ENCODE peak calls at places on chromosomes 16 and 17, in five cellular contexts. Q, K, A, Y and U are unnamed samples.

GRCh38 chr17:72344613-72345012 is 223.8 kb downstream of the SOX9 start:
- DNase-seq in Q (no peak), K (no peak), A (no peak), Y (no peak), U (no peak)

GRCh38 chr16:81451753-81452680 is 7.4 kb downstream of the CMIP start:
- DNase-seq in Q (peak), K (no peak), A (no peak), Y (peak), U (no peak)

GRCh38 chr17:2850991-2851390 is 54.8 kb downstream of the RAP1GAP2 start:
- DNase-seq in Q (no peak), K (no peak), A (no peak), Y (no peak), U (no peak)

GRCh38 chr17:55660171-55660886 is 62.3 kb downstream of the TMEM100 start:
- DNase-seq in Q (no peak), K (no peak), A (peak), Y (peak), U (no peak)

GRCh38 chr16:4513881-4514280 is 24.7 kb downstream of the CDIP1 start:
- DNase-seq in Q (no peak), K (no peak), A (no peak), Y (no peak), U (no peak)

GRCh38 chr17:21304091-21304490 is 19.6 kb downstream of the MAP2K3 start:
- DNase-seq in Q (peak), K (no peak), A (no peak), Y (no peak), U (no peak)

GRCh38 chr16:4491898-4492297 is 15.7 kb downstream of the HMOX2 start:
- DNase-seq in Q (no peak), K (no peak), A (no peak), Y (no peak), U (no peak)

GRCh38 chr16:75068632-75069031 is 47.9 kb downstream of the LDHD start:
- DNase-seq in Q (no peak), K (no peak), A (no peak), Y (no peak), U (no peak)

GRCh38 chr17:21816592-21817567 is 124.6 kb downstream of the KCNJ18 start:
- DNase-seq in Q (no peak), K (no peak), A (no peak), Y (no peak), U (no peak)

GRCh38 chr16:68265078-68265925 is 976 bp downstream of the SLC7A6 start:
- DNase-seq in Q (peak), K (no peak), A (peak), Y (peak), U (no peak)

GRCh38 chr17:30933966-30934365 is 12.2 kb downstream of the ADAP2 start:
- DNase-seq in Q (no peak), K (no peak), A (no peak), Y (no peak), U (no peak)

GRCh38 chr16:82748026-82748425 is 121.3 kb downstream of the CDH13 start:
- DNase-seq in Q (no peak), K (no peak), A (no peak), Y (no peak), U (no peak)

GRCh38 chr17:9470171-9470570 is 105.4 kb downstream of the STX8 start:
- DNase-seq in Q (no peak), K (no peak), A (no peak), Y (peak), U (peak)

GRCh38 chr17:47225911-47226688 is 17.0 kb downstream of the MYL4 start:
- DNase-seq in Q (no peak), K (no peak), A (no peak), Y (no peak), U (no peak)

GRCh38 chr16:69095179-69095578 is 10.3 kb upstream of the HAS3 start:
- DNase-seq in Q (no peak), K (no peak), A (no peak), Y (no peak), U (no peak)

GRCh38 chr17:17201271-17201670 is 4.9 kb downstream of the PLD6 start:
- DNase-seq in Q (no peak), K (no peak), A (no peak), Y (no peak), U (no peak)

GRCh38 chr16:88790312-88791150 is 5.5 kb upstream of the PIEZO1 start:
- DNase-seq in Q (no peak), K (no peak), A (no peak), Y (peak), U (no peak)

GRCh38 chr17:73165616-73166404 is 1.0 kb downstream of the SSTR2 start:
- DNase-seq in Q (no peak), K (peak), A (peak), Y (no peak), U (no peak)

GRCh38 chr16:15952265-15952711 is 2.9 kb downstream of the ABCC1 start:
- DNase-seq in Q (peak), K (no peak), A (no peak), Y (no peak), U (no peak)

GRCh38 chr17:32103476-32104113 is 38.7 kb upstream of the RHOT1 start:
- DNase-seq in Q (no peak), K (no peak), A (peak), Y (no peak), U (no peak)

GRCh38 chr16:65176603-65177002 is 54.7 kb upstream of the CDH11 start:
- DNase-seq in Q (peak), K (no peak), A (no peak), Y (peak), U (peak)

GRCh38 chr17:17403899-17404576 is 72.8 kb upstream of the MED9 start:
- DNase-seq in Q (no peak), K (no peak), A (no peak), Y (peak), U (no peak)

GRCh38 chr17:79022507-79022991 is 1.4 kb upstream of the C1QTNF1 start:
- DNase-seq in Q (peak), K (no peak), A (no peak), Y (no peak), U (no peak)

GRCh38 chr17:57397402-57397801 is 141.1 kb downstream of the MSI2 start:
- DNase-seq in Q (no peak), K (no peak), A (no peak), Y (no peak), U (no peak)

GRCh38 chr17:64406321-64407200 is 15.9 kb upstream of the PECAM1 start:
- DNase-seq in Q (peak), K (no peak), A (peak), Y (no peak), U (no peak)

GRCh38 chr16:82199209-82199608 is 29.2 kb upstream of the MPHOSPH6 start:
- DNase-seq in Q (no peak), K (no peak), A (no peak), Y (no peak), U (no peak)

GRCh38 chr16:9847146-9847545 is 335.1 kb downstream of the GRIN2A start:
- DNase-seq in Q (no peak), K (no peak), A (no peak), Y (no peak), U (no peak)

GRCh38 chr16:26645629-26646028 is 421.1 kb upstream of the C16orf82 start:
- DNase-seq in Q (no peak), K (peak), A (peak), Y (peak), U (no peak)

GRCh38 chr17:17741346-17742023 is 60.2 kb downstream of the RAI1 start:
- DNase-seq in Q (no peak), K (peak), A (peak), Y (no peak), U (no peak)

GRCh38 chr16:86466695-86467406 is 43.5 kb upstream of the FOXF1 start:
- DNase-seq in Q (no peak), K (no peak), A (no peak), Y (peak), U (no peak)

GRCh38 chr16:57536306-57537193 is at the start of gene CCDC102A:
- DNase-seq in Q (peak), K (peak), A (peak), Y (no peak), U (no peak)

GRCh38 chr17:75632863-75633483 is at the start of gene SMIM5:
- DNase-seq in Q (peak), K (peak), A (peak), Y (peak), U (peak)

GRCh38 chr16:51994597-51994996 is 552.3 kb downstream of the TOX3 start:
- DNase-seq in Q (no peak), K (no peak), A (no peak), Y (peak), U (no peak)

GRCh38 chr16:2815299-2815771 is 1.7 kb upstream of the PRSS21 start:
- DNase-seq in Q (no peak), K (no peak), A (no peak), Y (no peak), U (no peak)

GRCh38 chr17:42387221-42387657 is 1.0 kb downstream of the STAT3 start:
- DNase-seq in Q (no peak), K (no peak), A (no peak), Y (peak), U (no peak)

GRCh38 chr16:86306811-86307517 is 203.4 kb upstream of the FOXF1 start:
- DNase-seq in Q (no peak), K (no peak), A (no peak), Y (no peak), U (peak)

DNA sequence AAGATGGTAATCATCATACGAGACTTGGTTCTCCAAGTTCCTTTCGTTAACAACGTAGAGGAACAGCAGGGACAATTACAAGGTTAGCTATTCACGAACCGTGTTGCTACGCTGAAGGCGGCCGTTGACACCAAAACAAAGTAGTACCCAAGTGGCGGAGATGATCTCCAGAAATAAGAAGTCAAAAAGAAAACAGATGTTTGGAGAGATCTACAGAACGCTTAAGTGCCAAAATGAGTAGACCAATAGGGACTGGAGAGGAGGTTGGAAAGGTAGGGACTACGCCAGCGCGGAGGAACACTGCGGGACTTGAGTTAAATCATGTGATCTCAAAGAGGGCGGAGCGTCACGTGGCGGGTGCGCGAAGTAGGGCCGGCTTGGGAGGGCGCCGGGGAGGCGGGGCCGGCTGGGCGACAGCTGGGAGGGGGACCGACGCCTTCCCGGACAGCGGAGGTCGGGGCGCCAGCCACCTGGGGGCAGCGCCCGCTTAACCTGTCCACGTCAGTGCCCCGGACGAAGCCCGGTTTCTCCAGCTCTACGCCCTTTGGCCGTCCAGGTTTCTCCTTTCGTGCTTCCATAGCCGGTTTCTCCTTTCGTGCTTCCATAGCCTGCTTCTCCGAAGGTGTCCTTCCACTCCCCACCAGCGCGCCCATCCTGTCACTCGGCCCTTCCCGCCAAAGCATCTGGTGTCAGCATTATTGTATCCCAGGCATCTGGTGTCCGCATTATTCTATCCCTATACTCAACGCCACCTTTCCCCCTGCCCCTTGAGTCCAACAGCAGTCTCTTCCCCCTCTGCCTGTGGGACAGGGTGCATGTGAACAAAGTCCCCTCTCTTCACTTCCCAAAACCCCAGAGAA is 698 bp upstream of the GABARAP start:
- DNase-seq in Q (peak), K (peak), A (peak), Y (peak), U (peak)
- TF ChIP-seq CTCF in Q (peak), K (peak), A (peak), Y (no peak), U (no peak)

DNA sequence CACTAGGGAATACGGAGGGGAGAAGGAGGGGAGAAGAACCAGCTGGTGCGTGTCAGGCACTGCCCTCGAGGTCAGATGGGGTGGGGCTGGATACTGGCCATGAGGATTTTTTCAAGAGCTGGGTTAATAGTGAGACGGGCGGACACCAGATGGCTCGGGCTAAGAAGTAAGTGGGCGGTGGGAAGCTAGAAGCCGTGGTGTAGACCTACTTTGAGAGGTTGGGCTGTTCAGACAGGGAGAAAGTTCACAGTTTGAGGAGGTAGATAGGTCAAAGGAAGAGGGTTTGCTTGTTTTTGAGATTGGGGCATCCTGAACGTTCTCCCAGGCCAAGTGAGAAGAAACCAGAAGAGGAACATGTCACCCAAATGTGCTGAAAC is 303.9 kb downstream of the SEC14L1 start:
- DNase-seq in Q (no peak), K (peak), A (no peak), Y (peak), U (no peak)
- H3K4me3 ChIP-seq in Q (no peak), K (no peak), A (no peak), Y (no peak), U (no peak)

GRCh38 chr16:84153660-84154214 is 8.6 kb downstream of the DNAAF1 start:
- DNase-seq in Q (peak), K (no peak), A (no peak), Y (no peak), U (no peak)

GRCh38 chr16:84159006-84159405 is 13.9 kb downstream of the DNAAF1 start:
- DNase-seq in Q (no peak), K (no peak), A (no peak), Y (no peak), U (no peak)

GRCh38 chr16:84158455-84158854 is 13.3 kb downstream of the DNAAF1 start:
- DNase-seq in Q (no peak), K (no peak), A (no peak), Y (no peak), U (no peak)

GRCh38 chr16:84155226-84155625 is 10.1 kb downstream of the DNAAF1 start:
- DNase-seq in Q (no peak), K (no peak), A (no peak), Y (no peak), U (no peak)

GRCh38 chr16:84156342-84156784 is 11.3 kb downstream of the DNAAF1 start:
- DNase-seq in Q (no peak), K (no peak), A (no peak), Y (no peak), U (no peak)
- TF ChIP-seq CTCF in Q (no peak), K (no peak), A (no peak), Y (no peak), U (no peak)

DNA sequence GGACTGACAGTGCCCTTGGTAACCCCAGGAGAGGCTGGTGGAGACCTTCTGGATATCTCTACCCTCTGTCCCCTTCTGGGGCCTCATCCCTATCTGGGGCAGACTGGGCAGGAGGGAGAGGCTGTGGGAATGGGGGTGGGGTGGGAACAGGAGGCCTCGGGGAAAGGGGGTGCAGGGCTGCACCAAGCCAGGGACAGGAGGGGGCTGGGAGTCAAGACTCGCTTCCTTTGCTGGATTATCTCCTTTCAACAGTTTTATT is 24.8 kb downstream of the G6PC3 start:
- DNase-seq in Q (no peak), K (no peak), A (no peak), Y (no peak), U (no peak)
- H3K4me3 ChIP-seq in Q (no peak), K (peak), A (peak), Y (no peak), U (no peak)

DNA sequence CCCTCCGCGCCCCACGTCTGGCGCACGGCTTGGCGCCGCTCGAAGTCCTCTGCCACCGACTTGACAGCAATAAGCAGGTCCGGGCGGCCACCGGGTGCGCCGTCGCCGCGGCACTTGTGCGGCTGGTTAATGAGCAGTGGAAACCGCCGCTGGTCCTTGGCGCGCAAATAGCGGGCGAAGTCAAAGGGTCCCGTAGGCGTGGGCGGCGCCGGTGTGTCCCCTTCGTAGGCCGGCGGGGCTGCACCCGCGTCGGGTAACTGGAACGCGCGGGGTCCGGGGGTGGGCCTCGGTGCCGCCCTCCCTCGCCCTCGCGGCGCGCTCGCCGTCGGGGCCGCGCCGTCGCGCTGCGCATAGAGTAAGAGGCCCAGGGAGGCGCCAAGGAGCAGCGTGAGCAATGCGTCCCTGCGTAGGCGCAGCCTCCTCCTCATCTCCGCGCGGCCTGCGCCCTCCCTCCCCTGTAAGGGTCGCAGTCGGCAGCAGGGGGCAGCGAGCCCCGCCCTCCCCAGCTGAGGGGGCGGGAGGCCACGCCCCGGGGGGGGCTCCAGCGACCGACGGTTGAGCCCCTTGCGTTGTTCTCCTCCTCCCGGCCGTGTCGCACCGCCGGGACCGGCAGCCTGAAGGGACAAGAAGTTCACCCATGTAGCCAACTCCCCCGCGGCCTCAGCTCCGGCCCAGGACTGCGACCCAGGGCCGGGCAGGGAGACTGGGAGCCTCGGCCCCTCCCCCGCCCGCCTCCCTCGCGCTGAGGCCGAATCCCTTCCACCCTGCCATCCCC is 553 bp downstream of the B3GNT9 start:
- DNase-seq in Q (no peak), K (no peak), A (peak), Y (peak), U (no peak)
- TF ChIP-seq CTCF in Q (no peak), K (peak), A (peak), Y (no peak), U (no peak)

DNA sequence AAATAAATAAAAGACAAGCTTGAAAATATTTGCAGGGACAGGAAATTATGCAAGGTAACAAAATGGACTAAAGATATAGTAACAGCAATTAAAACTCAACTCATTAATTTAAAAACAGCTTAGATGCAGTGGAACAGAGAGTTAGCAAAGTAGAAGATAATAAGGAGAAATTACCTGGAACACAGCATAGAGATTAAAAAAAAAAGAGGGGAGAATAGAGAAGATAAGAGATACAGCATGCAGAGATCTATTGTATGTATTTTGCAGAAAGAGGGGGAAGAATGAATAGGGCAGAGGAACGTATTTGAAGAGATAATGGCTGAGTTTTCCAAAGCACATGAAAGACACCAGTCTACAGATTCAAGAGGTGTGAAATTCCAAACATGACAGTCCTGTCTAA is 8.4 kb upstream of the PIPOX start:
- DNase-seq in Q (no peak), K (no peak), A (no peak), Y (no peak), U (no peak)
- H3K4me3 ChIP-seq in Q (no peak), K (no peak), A (no peak), Y (no peak), U (no peak)

GRCh38 chr16:61934591-61934990 is 101.6 kb downstream of the CDH8 start:
- DNase-seq in Q (no peak), K (no peak), A (no peak), Y (no peak), U (no peak)

GRCh38 chr16:61937646-61938045 is 98.6 kb downstream of the CDH8 start:
- DNase-seq in Q (no peak), K (no peak), A (no peak), Y (no peak), U (no peak)

GRCh38 chr16:61936522-61936921 is 99.7 kb downstream of the CDH8 start:
- DNase-seq in Q (no peak), K (no peak), A (peak), Y (no peak), U (no peak)
- TF ChIP-seq CTCF in Q (no peak), K (peak), A (peak), Y (no peak), U (no peak)